ENCODE peak calls at places on chromosomes 12 and 14, in four cellular contexts. I is heart left ventricle; T is cardiac muscle cell; B is CD8-positive, alpha-beta T cell. K is an unnamed sample.
A peak's percentile ranks its signal among the peaks of the same experiment; 100 is the strongest.

GRCh38 chr14:92360666-92361370 is 37.9 kb downstream of the SLC24A4 start:
- DNase-seq in I (no peak), T (no peak), B (no peak), K (no peak)

GRCh38 chr12:89678225-89678624 is 30.4 kb downstream of the ATP2B1 start:
- DNase-seq in I (no peak), T (no peak), B (no peak), K (no peak)

GRCh38 chr12:65565601-65566560 is 258.4 kb upstream of the HMGA2 start:
- DNase-seq in I (no peak), T (peak; percentile 96), B (no peak), K (peak; percentile 18)

GRCh38 chr14:22966783-22967269 is 9.9 kb upstream of the HAUS4 start:
- DNase-seq in I (no peak), T (no peak), B (no peak), K (no peak)

GRCh38 chr12:31057671-31058070 is 16.0 kb upstream of the DDX11 start:
- DNase-seq in I (no peak), T (no peak), B (no peak), K (no peak)

GRCh38 chr12:49538740-49539403 is at the start of gene KCNH3:
- DNase-seq in I (peak; percentile 84), T (peak; percentile 78), B (peak; percentile 91), K (no peak)

GRCh38 chr14:36268957-36269734 is 51.3 kb downstream of the MBIP start:
- DNase-seq in I (no peak), T (no peak), B (no peak), K (no peak)

GRCh38 chr12:52523825-52524224 is 3.6 kb upstream of the KRT5 start:
- DNase-seq in I (no peak), T (no peak), B (no peak), K (no peak)

GRCh38 chr14:50804181-50804721 is 26.7 kb downstream of the NIN start:
- DNase-seq in I (no peak), T (peak; percentile 69), B (no peak), K (no peak)

GRCh38 chr12:96698965-96699364 is 208.1 kb upstream of the NEDD1 start:
- DNase-seq in I (no peak), T (no peak), B (no peak), K (peak; percentile 35)

GRCh38 chr12:67161322-67161918 is 107.7 kb upstream of the CAND1 start:
- DNase-seq in I (no peak), T (peak; percentile 53), B (peak; percentile 28), K (no peak)

GRCh38 chr12:132379996-132380395 is 50.6 kb upstream of the GALNT9 start:
- DNase-seq in I (no peak), T (no peak), B (no peak), K (no peak)

GRCh38 chr12:4031703-4032291 is 158.6 kb upstream of the PARP11 start:
- DNase-seq in I (peak; percentile 30), T (peak; percentile 49), B (no peak), K (no peak)

GRCh38 chr12:52975820-52976573 is 27.1 kb downstream of the KRT18 start:
- DNase-seq in I (no peak), T (peak; percentile 49), B (no peak), K (no peak)

GRCh38 chr12:42802688-42803279 is 213.2 kb upstream of the PRICKLE1 start:
- DNase-seq in I (no peak), T (peak; percentile 59), B (no peak), K (no peak)

GRCh38 chr14:32197919-32198318 is 3.9 kb upstream of the RNU6-7 start:
- DNase-seq in I (no peak), T (no peak), B (no peak), K (no peak)

GRCh38 chr12:3261782-3262359 is 184.7 kb downstream of the TSPAN9 start:
- DNase-seq in I (no peak), T (peak; percentile 46), B (no peak), K (no peak)

GRCh38 chr12:75558262-75558661 is 46.9 kb upstream of the KRR1 start:
- DNase-seq in I (no peak), T (no peak), B (no peak), K (no peak)

GRCh38 chr12:51413149-51413548 is 11.5 kb upstream of the SLC4A8 start:
- DNase-seq in I (no peak), T (no peak), B (no peak), K (no peak)

GRCh38 chr14:23481992-23482813 is 12.7 kb downstream of the NGDN start:
- DNase-seq in I (no peak), T (no peak), B (no peak), K (no peak)

GRCh38 chr12:124588689-124589318 is 21.4 kb upstream of the NCOR2 start:
- DNase-seq in I (peak; percentile 72), T (peak; percentile 63), B (peak; percentile 31), K (no peak)

GRCh38 chr14:81441626-81442134 is 41.6 kb upstream of the STON2 start:
- DNase-seq in I (no peak), T (no peak), B (no peak), K (no peak)

GRCh38 chr14:95445161-95445560 is 71.3 kb downstream of the SYNE3 start:
- DNase-seq in I (no peak), T (no peak), B (no peak), K (no peak)

GRCh38 chr14:57749267-57749666 is 116.6 kb downstream of the SLC35F4 start:
- DNase-seq in I (no peak), T (peak; percentile 38), B (no peak), K (no peak)

GRCh38 chr12:124921200-124922008 is 7.0 kb upstream of the UBC start:
- DNase-seq in I (peak; percentile 56), T (peak; percentile 68), B (peak; percentile 63), K (no peak)

GRCh38 chr12:94841904-94842610 is 161.4 kb downstream of the NDUFA12 start:
- DNase-seq in I (no peak), T (no peak), B (no peak), K (no peak)

GRCh38 chr12:11991604-11992003 is 79.1 kb upstream of the BCL2L14 start:
- DNase-seq in I (no peak), T (no peak), B (no peak), K (no peak)

GRCh38 chr12:72230589-72230988 is 41.6 kb upstream of the TRHDE start:
- DNase-seq in I (no peak), T (peak; percentile 27), B (no peak), K (no peak)

GRCh38 chr12:122544537-122544936 is 17.5 kb downstream of the KNTC1 start:
- DNase-seq in I (no peak), T (no peak), B (no peak), K (no peak)

GRCh38 chr12:58529114-58529665 is 391.1 kb downstream of the LRIG3 start:
- DNase-seq in I (no peak), T (peak; percentile 58), B (no peak), K (no peak)

GRCh38 chr12:14540801-14541462 is 26.8 kb downstream of the PLBD1 start:
- DNase-seq in I (no peak), T (no peak), B (no peak), K (no peak)

GRCh38 chr12:14532152-14532551 is 35.5 kb downstream of the PLBD1 start:
- DNase-seq in I (no peak), T (no peak), B (no peak), K (no peak)

DNA sequence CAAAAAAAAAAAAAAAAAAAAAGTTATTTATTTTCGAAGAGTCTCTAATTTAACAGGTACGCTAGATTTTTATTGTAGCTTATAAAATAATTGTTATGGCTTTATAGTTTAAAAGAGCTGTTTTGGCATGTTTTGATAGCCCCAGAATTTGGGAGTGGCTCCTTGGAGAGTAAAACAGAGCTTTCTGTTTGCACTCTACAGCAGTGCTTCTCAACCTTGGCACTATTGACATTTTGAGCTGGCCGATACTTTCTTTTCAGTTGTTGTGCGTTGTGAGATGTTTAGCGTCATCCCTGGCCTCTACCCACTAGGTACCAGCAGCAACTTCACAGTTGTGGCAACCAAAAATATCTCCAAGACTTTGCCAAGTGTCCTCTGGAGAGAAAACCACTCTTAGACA is 30.6 kb downstream of the PLBD1 start:
- DNase-seq in I (no peak), T (no peak), B (no peak), K (no peak)
- H3K4me3 ChIP-seq in I (no peak overlapping the region), T (no peak overlapping the region), B (no peak overlapping the region), K (no peak overlapping the region)

GRCh38 chr14:100902295-100902694 is 1.2 kb downstream of the RTL1 start:
- DNase-seq in I (no peak), T (no peak), B (no peak), K (no peak)
- TF ChIP-seq CTCF in I (no peak), T (peak; percentile 21), B (no peak), K (peak; percentile 41)

GRCh38 chr12:6958609-6959375 is 7.6 kb downstream of the PTPN6 start:
- DNase-seq in I (no peak), T (no peak), B (peak; percentile 77), K (no peak)
- H3K4me3 ChIP-seq in I (peak overlapping the region; percentile 42), T (no peak overlapping the region), B (peak overlapping the region; percentile 66), K (no peak overlapping the region)

GRCh38 chr14:76923422-76924362 is 97.5 kb downstream of the LRRC74A start:
- DNase-seq in I (no peak), T (no peak), B (no peak), K (no peak)

GRCh38 chr14:76926521-76927251 is 100.5 kb downstream of the LRRC74A start:
- DNase-seq in I (peak; percentile 73), T (peak; percentile 79), B (peak; percentile 54), K (no peak)

GRCh38 chr14:76922599-76922998 is 96.4 kb downstream of the LRRC74A start:
- DNase-seq in I (no peak), T (peak; percentile 68), B (no peak), K (no peak)

GRCh38 chr14:76922092-76922491 is 95.9 kb downstream of the LRRC74A start:
- DNase-seq in I (no peak), T (no peak), B (no peak), K (no peak)

GRCh38 chr14:76924363-76925151 is 98.3 kb downstream of the LRRC74A start:
- DNase-seq in I (no peak), T (no peak), B (peak; percentile 23), K (no peak)
- TF ChIP-seq CTCF in I (no peak), T (no peak), B (no peak), K (no peak)

GRCh38 chr14:68824207-68824516 is 31.3 kb upstream of the ZFP36L1 start:
- DNase-seq in I (no peak), T (no peak), B (no peak), K (no peak)
- H3K4me3 ChIP-seq in I (no peak overlapping the region), T (no peak overlapping the region), B (no peak overlapping the region), K (no peak overlapping the region)

DNA sequence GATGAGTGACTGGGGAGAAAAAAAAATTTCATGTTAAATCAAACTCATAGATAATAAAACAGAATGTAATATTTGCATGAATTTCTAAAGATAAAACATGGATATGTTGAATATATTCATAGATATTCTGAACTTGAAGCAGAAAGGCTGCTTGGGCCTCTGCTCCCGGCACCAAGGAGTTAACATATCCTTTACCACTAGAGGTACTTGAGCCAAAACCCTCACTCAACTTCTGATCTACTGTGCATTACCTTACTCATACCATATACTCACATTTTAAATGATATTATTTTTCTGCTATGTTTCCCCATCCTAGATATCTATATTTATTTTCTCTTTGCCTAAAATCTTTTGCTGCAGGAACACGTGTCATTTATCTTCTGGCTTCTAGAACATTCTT is 14.9 kb downstream of the AREL1 start:
- DNase-seq in I (no peak), T (no peak), B (no peak), K (no peak)
- TF ChIP-seq CTCF in I (no peak), T (no peak), B (no peak), K (no peak)